ENCODE peak calls at places on chromosomes 6 and 20, in eight cellular contexts. One of them, this sample, is unnamed.

GRCh38 chr6:73309784-73310502 is 44.1 kb downstream of the DPPA5 start:
- DNase-seq in endothelial cell of umbilical vein: peak
- DNase-seq in HCT116: peak
- DNase-seq in GM23338: peak
- DNase-seq in HepG2: no peak
- DNase-seq in K562: peak
- DNase-seq in H1: peak
- DNase-seq in GM12878: no peak
- DNase-seq in this sample: no peak

GRCh38 chr20:48371211-48371610 is 456.6 kb downstream of the PREX1 start:
- DNase-seq in endothelial cell of umbilical vein: no peak
- DNase-seq in HCT116: no peak
- DNase-seq in GM23338: no peak
- DNase-seq in HepG2: no peak
- DNase-seq in K562: no peak
- DNase-seq in H1: no peak
- DNase-seq in GM12878: no peak
- DNase-seq in this sample: no peak

GRCh38 chr6:25061289-25061945 is 125.7 kb upstream of the RIPOR2 start:
- DNase-seq in endothelial cell of umbilical vein: no peak
- DNase-seq in HCT116: no peak
- DNase-seq in GM23338: peak
- DNase-seq in HepG2: no peak
- DNase-seq in K562: no peak
- DNase-seq in H1: no peak
- DNase-seq in GM12878: no peak
- DNase-seq in this sample: no peak

GRCh38 chr6:15870354-15871043 is 207.7 kb upstream of the DTNBP1 start:
- DNase-seq in endothelial cell of umbilical vein: peak
- DNase-seq in HCT116: no peak
- DNase-seq in GM23338: no peak
- DNase-seq in HepG2: no peak
- DNase-seq in K562: no peak
- DNase-seq in H1: no peak
- DNase-seq in GM12878: no peak
- DNase-seq in this sample: no peak

GRCh38 chr6:56652994-56653393 is 10.3 kb upstream of the DST start:
- DNase-seq in endothelial cell of umbilical vein: peak
- DNase-seq in HCT116: peak
- DNase-seq in GM23338: no peak
- DNase-seq in HepG2: peak
- DNase-seq in K562: no peak
- DNase-seq in H1: no peak
- DNase-seq in GM12878: no peak
- DNase-seq in this sample: no peak

GRCh38 chr20:59742351-59743095 is 138.2 kb downstream of the PHACTR3 start:
- DNase-seq in endothelial cell of umbilical vein: no peak
- DNase-seq in HCT116: no peak
- DNase-seq in GM23338: no peak
- DNase-seq in HepG2: no peak
- DNase-seq in K562: no peak
- DNase-seq in H1: no peak
- DNase-seq in GM12878: no peak
- DNase-seq in this sample: no peak

GRCh38 chr6:34912715-34913464 is 23.8 kb downstream of the ANKS1A start:
- DNase-seq in endothelial cell of umbilical vein: peak
- DNase-seq in HCT116: no peak
- DNase-seq in GM23338: no peak
- DNase-seq in HepG2: no peak
- DNase-seq in K562: no peak
- DNase-seq in H1: no peak
- DNase-seq in GM12878: peak
- DNase-seq in this sample: no peak

GRCh38 chr20:15547109-15547508 is 1026.1 kb downstream of the KIF16B start:
- DNase-seq in endothelial cell of umbilical vein: no peak
- DNase-seq in HCT116: no peak
- DNase-seq in GM23338: no peak
- DNase-seq in HepG2: no peak
- DNase-seq in K562: no peak
- DNase-seq in H1: no peak
- DNase-seq in GM12878: no peak
- DNase-seq in this sample: no peak

GRCh38 chr6:125570546-125570945 is 178.9 kb upstream of the HEY2 start:
- DNase-seq in endothelial cell of umbilical vein: no peak
- DNase-seq in HCT116: no peak
- DNase-seq in GM23338: no peak
- DNase-seq in HepG2: no peak
- DNase-seq in K562: no peak
- DNase-seq in H1: no peak
- DNase-seq in GM12878: no peak
- DNase-seq in this sample: no peak

GRCh38 chr20:45339084-45339483 is 9.1 kb downstream of the SDC4 start:
- DNase-seq in endothelial cell of umbilical vein: no peak
- DNase-seq in HCT116: no peak
- DNase-seq in GM23338: no peak
- DNase-seq in HepG2: no peak
- DNase-seq in K562: peak
- DNase-seq in H1: no peak
- DNase-seq in GM12878: no peak
- DNase-seq in this sample: no peak

GRCh38 chr20:9837634-9838033 is 1.2 kb downstream of the PAK5 start:
- DNase-seq in endothelial cell of umbilical vein: no peak
- DNase-seq in HCT116: no peak
- DNase-seq in GM23338: no peak
- DNase-seq in HepG2: no peak
- DNase-seq in K562: no peak
- DNase-seq in H1: no peak
- DNase-seq in GM12878: no peak
- DNase-seq in this sample: no peak

GRCh38 chr20:47274449-47275108 is 81.9 kb downstream of the ZMYND8 start:
- DNase-seq in endothelial cell of umbilical vein: peak
- DNase-seq in HCT116: peak
- DNase-seq in GM23338: no peak
- DNase-seq in HepG2: peak
- DNase-seq in K562: no peak
- DNase-seq in H1: no peak
- DNase-seq in GM12878: peak
- DNase-seq in this sample: no peak

GRCh38 chr6:166728884-166729530 is 102.0 kb upstream of the RPS6KA2 start:
- DNase-seq in endothelial cell of umbilical vein: no peak
- DNase-seq in HCT116: no peak
- DNase-seq in GM23338: no peak
- DNase-seq in HepG2: no peak
- DNase-seq in K562: no peak
- DNase-seq in H1: no peak
- DNase-seq in GM12878: no peak
- DNase-seq in this sample: no peak

GRCh38 chr6:127019828-127020227 is 98.6 kb upstream of the RSPO3 start:
- DNase-seq in endothelial cell of umbilical vein: no peak
- DNase-seq in HCT116: no peak
- DNase-seq in GM23338: no peak
- DNase-seq in HepG2: no peak
- DNase-seq in K562: no peak
- DNase-seq in H1: no peak
- DNase-seq in GM12878: no peak
- DNase-seq in this sample: no peak

GRCh38 chr20:25022680-25023079 is 30.1 kb upstream of the APMAP start:
- DNase-seq in endothelial cell of umbilical vein: no peak
- DNase-seq in HCT116: no peak
- DNase-seq in GM23338: no peak
- DNase-seq in HepG2: no peak
- DNase-seq in K562: no peak
- DNase-seq in H1: no peak
- DNase-seq in GM12878: no peak
- DNase-seq in this sample: no peak

GRCh38 chr6:12410946-12411345 is 120.8 kb downstream of the EDN1 start:
- DNase-seq in endothelial cell of umbilical vein: no peak
- DNase-seq in HCT116: no peak
- DNase-seq in GM23338: no peak
- DNase-seq in HepG2: no peak
- DNase-seq in K562: no peak
- DNase-seq in H1: no peak
- DNase-seq in GM12878: no peak
- DNase-seq in this sample: no peak

GRCh38 chr20:12262747-12263146 is 345.1 kb downstream of the BTBD3 start:
- DNase-seq in endothelial cell of umbilical vein: no peak
- DNase-seq in HCT116: no peak
- DNase-seq in GM23338: no peak
- DNase-seq in HepG2: no peak
- DNase-seq in K562: no peak
- DNase-seq in H1: no peak
- DNase-seq in GM12878: no peak
- DNase-seq in this sample: no peak

GRCh38 chr6:159172066-159172465 is 2.9 kb downstream of the FNDC1 start:
- DNase-seq in endothelial cell of umbilical vein: no peak
- DNase-seq in HCT116: no peak
- DNase-seq in GM23338: no peak
- DNase-seq in HepG2: no peak
- DNase-seq in K562: no peak
- DNase-seq in H1: no peak
- DNase-seq in GM12878: no peak
- DNase-seq in this sample: no peak

GRCh38 chr6:123655520-123656306 is 19.0 kb upstream of the TRDN start:
- DNase-seq in endothelial cell of umbilical vein: peak
- DNase-seq in HCT116: no peak
- DNase-seq in GM23338: no peak
- DNase-seq in HepG2: no peak
- DNase-seq in K562: no peak
- DNase-seq in H1: no peak
- DNase-seq in GM12878: no peak
- DNase-seq in this sample: no peak

DNA sequence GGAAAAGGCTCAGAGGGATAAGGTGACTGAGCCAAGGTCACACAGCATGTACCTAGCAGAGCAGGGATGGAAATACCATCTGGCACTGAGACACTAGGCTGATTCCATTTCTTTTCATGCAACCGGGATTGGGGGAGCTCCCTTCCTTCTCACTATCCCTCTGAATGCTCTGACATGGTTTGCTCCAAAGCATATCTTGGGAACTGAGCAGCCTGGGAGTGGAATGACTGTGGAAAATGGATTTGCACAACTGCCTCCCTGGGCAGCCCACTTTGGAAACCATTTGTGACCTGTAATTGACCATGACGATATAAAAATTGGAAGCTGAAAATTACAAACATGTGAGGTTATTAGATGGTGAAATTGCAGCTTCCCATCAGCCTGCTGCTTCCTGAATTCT is 309.0 kb upstream of the CHD6 start:
- DNase-seq in endothelial cell of umbilical vein: no peak
- DNase-seq in HCT116: no peak
- DNase-seq in GM23338: no peak
- DNase-seq in HepG2: no peak
- DNase-seq in K562: no peak
- DNase-seq in H1: no peak
- DNase-seq in GM12878: no peak
- DNase-seq in this sample: no peak
- TF ChIP-seq POLR2AphosphoS5 in endothelial cell of umbilical vein: no peak
- TF ChIP-seq POLR2AphosphoS5 in HCT116: no peak
- TF ChIP-seq POLR2AphosphoS5 in GM23338: no peak
- TF ChIP-seq POLR2AphosphoS5 in HepG2: no peak
- TF ChIP-seq POLR2AphosphoS5 in K562: no peak
- TF ChIP-seq POLR2AphosphoS5 in H1: no peak
- TF ChIP-seq POLR2AphosphoS5 in GM12878: no peak
- TF ChIP-seq POLR2AphosphoS5 in this sample: no peak

GRCh38 chr20:3679749-3680700 is 1.8 kb downstream of the ADAM33 start:
- DNase-seq in endothelial cell of umbilical vein: no peak
- DNase-seq in HCT116: no peak
- DNase-seq in GM23338: peak
- DNase-seq in HepG2: no peak
- DNase-seq in K562: no peak
- DNase-seq in H1: no peak
- DNase-seq in GM12878: no peak
- DNase-seq in this sample: no peak
- H3K27ac ChIP-seq in endothelial cell of umbilical vein: no peak
- H3K27ac ChIP-seq in HCT116: no peak
- H3K27ac ChIP-seq in GM23338: no peak
- H3K27ac ChIP-seq in HepG2: no peak
- H3K27ac ChIP-seq in K562: no peak
- H3K27ac ChIP-seq in H1: no peak
- H3K27ac ChIP-seq in GM12878: no peak
- H3K27ac ChIP-seq in this sample: no peak

GRCh38 chr20:22584630-22584921 is 204 bp upstream of the FOXA2 start:
- DNase-seq in endothelial cell of umbilical vein: no peak
- DNase-seq in HCT116: no peak
- DNase-seq in GM23338: peak
- DNase-seq in HepG2: peak
- DNase-seq in K562: no peak
- DNase-seq in H1: peak
- DNase-seq in GM12878: no peak
- DNase-seq in this sample: no peak

GRCh38 chr20:22583773-22584629 is at the start of gene FOXA2:
- DNase-seq in endothelial cell of umbilical vein: no peak
- DNase-seq in HCT116: no peak
- DNase-seq in GM23338: peak
- DNase-seq in HepG2: peak
- DNase-seq in K562: peak
- DNase-seq in H1: peak
- DNase-seq in GM12878: no peak
- DNase-seq in this sample: no peak

GRCh38 chr20:22585786-22586493 is 1.6 kb upstream of the FOXA2 start:
- DNase-seq in endothelial cell of umbilical vein: no peak
- DNase-seq in HCT116: no peak
- DNase-seq in GM23338: no peak
- DNase-seq in HepG2: no peak
- DNase-seq in K562: no peak
- DNase-seq in H1: no peak
- DNase-seq in GM12878: no peak
- DNase-seq in this sample: no peak

GRCh38 chr20:22586645-22587310 is 2.4 kb upstream of the FOXA2 start:
- DNase-seq in endothelial cell of umbilical vein: no peak
- DNase-seq in HCT116: no peak
- DNase-seq in GM23338: peak
- DNase-seq in HepG2: peak
- DNase-seq in K562: peak
- DNase-seq in H1: peak
- DNase-seq in GM12878: no peak
- DNase-seq in this sample: no peak

GRCh38 chr20:22584922-22585785 is 782 bp upstream of the FOXA2 start:
- DNase-seq in endothelial cell of umbilical vein: no peak
- DNase-seq in HCT116: no peak
- DNase-seq in GM23338: peak
- DNase-seq in HepG2: peak
- DNase-seq in K562: peak
- DNase-seq in H1: peak
- DNase-seq in GM12878: no peak
- DNase-seq in this sample: no peak
- TF ChIP-seq EZH2 in endothelial cell of umbilical vein: peak
- TF ChIP-seq EZH2 in HCT116: no peak
- TF ChIP-seq EZH2 in GM23338: peak
- TF ChIP-seq EZH2 in HepG2: no peak
- TF ChIP-seq EZH2 in K562: no peak
- TF ChIP-seq EZH2 in H1: peak
- TF ChIP-seq EZH2 in GM12878: no peak
- TF ChIP-seq EZH2 in this sample: peak

DNA sequence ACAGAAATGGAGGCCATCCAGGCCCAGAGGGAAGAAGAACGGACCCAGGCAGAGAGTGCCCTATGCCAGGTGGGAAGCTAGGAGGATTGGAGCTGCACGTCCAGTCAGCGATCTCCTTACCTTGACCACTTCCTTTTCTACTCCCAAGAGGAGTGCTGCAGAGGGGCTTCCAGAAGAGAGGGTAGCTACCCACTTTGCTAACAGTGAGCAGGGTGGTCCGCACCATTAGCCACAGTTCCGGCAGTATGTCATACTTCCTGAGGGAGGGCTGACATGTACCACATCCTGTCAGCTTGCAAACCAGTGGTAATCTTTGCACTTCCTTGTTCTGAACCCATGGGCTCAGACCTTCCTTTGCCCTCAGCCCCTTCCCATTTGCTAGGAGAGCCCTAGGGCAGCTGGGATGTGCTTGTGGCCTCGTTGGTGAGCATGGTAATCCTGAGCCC is 35.4 kb downstream of the CEP250 start:
- DNase-seq in endothelial cell of umbilical vein: no peak
- DNase-seq in HCT116: no peak
- DNase-seq in GM23338: no peak
- DNase-seq in HepG2: no peak
- DNase-seq in K562: no peak
- DNase-seq in H1: no peak
- DNase-seq in GM12878: peak
- DNase-seq in this sample: no peak
- TF ChIP-seq POLR2AphosphoS5 in endothelial cell of umbilical vein: no peak
- TF ChIP-seq POLR2AphosphoS5 in HCT116: no peak
- TF ChIP-seq POLR2AphosphoS5 in GM23338: no peak
- TF ChIP-seq POLR2AphosphoS5 in HepG2: no peak
- TF ChIP-seq POLR2AphosphoS5 in K562: no peak
- TF ChIP-seq POLR2AphosphoS5 in H1: no peak
- TF ChIP-seq POLR2AphosphoS5 in GM12878: peak
- TF ChIP-seq POLR2AphosphoS5 in this sample: no peak